ENCODE peak calls at places on chromosomes 13 and 19, in four cellular contexts. One of them, this sample, is unnamed.

GRCh38 chr19:39825093-39825463 is 8.9 kb downstream of the DYRK1B start:
- DNase-seq in SK-N-DZ: no peak
- DNase-seq in amniotic stem cell: no peak
- DNase-seq in mesendoderm: no peak
- DNase-seq in this sample: no peak

GRCh38 chr19:40802300-40803169 is 3.5 kb downstream of the EGLN2 start:
- DNase-seq in SK-N-DZ: no peak
- DNase-seq in amniotic stem cell: no peak
- DNase-seq in mesendoderm: no peak
- DNase-seq in this sample: no peak

GRCh38 chr13:76822691-76823267 is 63.4 kb downstream of the KCTD12 start:
- DNase-seq in SK-N-DZ: peak
- DNase-seq in amniotic stem cell: no peak
- DNase-seq in mesendoderm: peak
- DNase-seq in this sample: peak

GRCh38 chr19:19113040-19113541 is 25.2 kb downstream of the TMEM161A start:
- DNase-seq in SK-N-DZ: peak
- DNase-seq in amniotic stem cell: no peak
- DNase-seq in mesendoderm: peak
- DNase-seq in this sample: peak

GRCh38 chr19:52522555-52522954 is 4.9 kb upstream of the ZNF808 start:
- DNase-seq in SK-N-DZ: no peak
- DNase-seq in amniotic stem cell: no peak
- DNase-seq in mesendoderm: peak
- DNase-seq in this sample: no peak

GRCh38 chr13:100828226-100828625 is 153.6 kb upstream of the TMTC4 start:
- DNase-seq in SK-N-DZ: peak
- DNase-seq in amniotic stem cell: no peak
- DNase-seq in mesendoderm: peak
- DNase-seq in this sample: peak

GRCh38 chr13:20796791-20797513 is 23.2 kb upstream of the EEF1AKMT1 start:
- DNase-seq in SK-N-DZ: no peak
- DNase-seq in amniotic stem cell: no peak
- DNase-seq in mesendoderm: no peak
- DNase-seq in this sample: no peak

GRCh38 chr13:111183087-111183645 is 68.1 kb downstream of the ARHGEF7 start:
- DNase-seq in SK-N-DZ: no peak
- DNase-seq in amniotic stem cell: no peak
- DNase-seq in mesendoderm: no peak
- DNase-seq in this sample: no peak

GRCh38 chr13:72970956-72971355 is 87.8 kb upstream of the KLF5 start:
- DNase-seq in SK-N-DZ: no peak
- DNase-seq in amniotic stem cell: peak
- DNase-seq in mesendoderm: peak
- DNase-seq in this sample: no peak

GRCh38 chr19:50906217-50906616 is 5.0 kb downstream of the KLK4 start:
- DNase-seq in SK-N-DZ: no peak
- DNase-seq in amniotic stem cell: no peak
- DNase-seq in mesendoderm: peak
- DNase-seq in this sample: peak

GRCh38 chr13:73607489-73608156 is 526.6 kb downstream of the KLF12 start:
- DNase-seq in SK-N-DZ: no peak
- DNase-seq in amniotic stem cell: no peak
- DNase-seq in mesendoderm: no peak
- DNase-seq in this sample: no peak

GRCh38 chr19:58181902-58182576 is 822 bp upstream of the ZNF274 start:
- DNase-seq in SK-N-DZ: peak
- DNase-seq in amniotic stem cell: no peak
- DNase-seq in mesendoderm: peak
- DNase-seq in this sample: peak

GRCh38 chr19:870963-871401 is 11.5 kb downstream of the CFD start:
- DNase-seq in SK-N-DZ: no peak
- DNase-seq in amniotic stem cell: no peak
- DNase-seq in mesendoderm: no peak
- DNase-seq in this sample: no peak

GRCh38 chr13:40970803-40971202 is 48.3 kb downstream of the ELF1 start:
- DNase-seq in SK-N-DZ: no peak
- DNase-seq in amniotic stem cell: no peak
- DNase-seq in mesendoderm: no peak
- DNase-seq in this sample: no peak

GRCh38 chr19:2129892-2130770 is 21.2 kb downstream of the AP3D1 start:
- DNase-seq in SK-N-DZ: no peak
- DNase-seq in amniotic stem cell: no peak
- DNase-seq in mesendoderm: no peak
- DNase-seq in this sample: no peak

GRCh38 chr19:18799389-18799970 is 8.4 kb upstream of the COMP start:
- DNase-seq in SK-N-DZ: no peak
- DNase-seq in amniotic stem cell: no peak
- DNase-seq in mesendoderm: no peak
- DNase-seq in this sample: no peak

GRCh38 chr13:50713849-50714248 is 129.6 kb downstream of the DLEU7 start:
- DNase-seq in SK-N-DZ: no peak
- DNase-seq in amniotic stem cell: no peak
- DNase-seq in mesendoderm: no peak
- DNase-seq in this sample: no peak

GRCh38 chr19:33750587-33751385 is 45.9 kb upstream of the KCTD15 start:
- DNase-seq in SK-N-DZ: no peak
- DNase-seq in amniotic stem cell: no peak
- DNase-seq in mesendoderm: no peak
- DNase-seq in this sample: no peak

GRCh38 chr13:25169356-25169755 is 2.7 kb downstream of the AMER2 start:
- DNase-seq in SK-N-DZ: no peak
- DNase-seq in amniotic stem cell: no peak
- DNase-seq in mesendoderm: no peak
- DNase-seq in this sample: no peak

GRCh38 chr13:27489456-27489855 is 39.1 kb upstream of the MTIF3 start:
- DNase-seq in SK-N-DZ: no peak
- DNase-seq in amniotic stem cell: no peak
- DNase-seq in mesendoderm: no peak
- DNase-seq in this sample: peak

This sample was measured in SK-MEL-5.